ENCODE peak calls at places on chromosomes 7 and 10, in eight cellular contexts. D, S, I, C, U, J, H and R are unnamed samples.

GRCh38 chr10:88616250-88616977 is 29.9 kb downstream of the LIPJ start:
- DNase-seq in I (no peak), U (no peak), J (no peak), H (no peak), S (no peak), D (no peak), C (peak; percentile 5), R (no peak)

GRCh38 chr7:84677386-84677785 is 482.8 kb upstream of the SEMA3A start:
- DNase-seq in J (no peak), D (peak; percentile 10), I (no peak), S (peak; percentile 64), U (no peak), H (no peak), C (peak; percentile 85), R (no peak)

GRCh38 chr10:119297207-119297968 is 90.0 kb downstream of the GRK5 start:
- DNase-seq in I (no peak), J (peak; percentile 64), S (no peak), C (no peak), U (no peak), D (no peak), H (no peak), R (no peak)

GRCh38 chr10:46255696-46256355 is 31.0 kb upstream of the ANTXRL start:
- DNase-seq in D (peak; percentile 41), U (peak; percentile 42), I (no peak), J (peak; percentile 12), S (peak; percentile 20), H (peak; percentile 76), C (peak; percentile 24), R (no peak)

GRCh38 chr7:13258386-13258785 is 571.0 kb downstream of the ARL4A start:
- DNase-seq in U (no peak), J (no peak), S (no peak), C (no peak), I (no peak), H (no peak), D (no peak), R (no peak)

GRCh38 chr10:111725035-111725434 is 458.5 kb downstream of the GPAM start:
- DNase-seq in C (no peak), U (no peak), I (no peak), D (no peak), J (no peak), H (no peak), S (no peak), R (no peak)

GRCh38 chr10:59854571-59854970 is 51.8 kb downstream of the CCDC6 start:
- DNase-seq in U (no peak), D (no peak), J (no peak), S (no peak), C (no peak), H (no peak), I (no peak), R (no peak)

GRCh38 chr7:141928147-141928894 is 12.1 kb downstream of the OR9A4 start:
- DNase-seq in S (no peak), H (no peak), J (no peak), C (no peak), I (no peak), D (no peak), U (no peak), R (no peak)

GRCh38 chr10:77478248-77478963 is 159.2 kb downstream of the KCNMA1 start:
- DNase-seq in D (peak; percentile 92), U (no peak), H (no peak), C (peak; percentile 94), J (peak; percentile 96), I (peak; percentile 51), S (peak; percentile 37), R (peak; percentile 89)

GRCh38 chr10:79502561-79503309 is 9.6 kb upstream of the EIF5AL1 start:
- DNase-seq in S (no peak), I (no peak), D (no peak), U (no peak), C (no peak), J (no peak), H (no peak), R (no peak)

GRCh38 chr7:68224041-68224534 is 1227.5 kb downstream of the TYW1 start:
- DNase-seq in S (no peak), J (no peak), U (no peak), D (no peak), C (no peak), I (no peak), H (no peak), R (no peak)

GRCh38 chr10:51035344-51035743 is 38.9 kb upstream of the PRKG1 start:
- DNase-seq in U (no peak), D (no peak), C (no peak), J (no peak), I (no peak), H (no peak), S (no peak), R (no peak)

GRCh38 chr10:48439581-48440041 is 133.1 kb downstream of the MAPK8 start:
- DNase-seq in I (no peak), U (no peak), H (peak; percentile 72), D (peak; percentile 51), S (peak; percentile 34), J (peak; percentile 27), C (peak; percentile 44), R (peak; percentile 35)

GRCh38 chr10:44384601-44385422 is at the start of gene CXCL12:
- DNase-seq in C (peak; percentile 41), D (peak; percentile 42), H (no peak), I (no peak), S (peak; percentile 40), J (peak; percentile 44), U (no peak), R (peak; percentile 18)

GRCh38 chr7:127997226-127997922 is 33.9 kb downstream of the LRRC4 start:
- DNase-seq in C (peak; percentile 69), D (no peak), I (no peak), H (no peak), S (peak; percentile 16), J (peak; percentile 18), U (no peak), R (no peak)
- H3K4me3 ChIP-seq in C (no peak overlapping the region), D (no peak overlapping the region), I (no peak overlapping the region), H (no peak overlapping the region), S (no peak overlapping the region), J (no peak overlapping the region), U (no peak overlapping the region), R (no peak overlapping the region)

GRCh38 chr7:102254521-102254920 is 32.1 kb upstream of the SH2B2 start:
- DNase-seq in H (no peak), C (no peak), U (no peak), I (no peak), S (no peak), D (no peak), J (no peak), R (no peak)
- H3K4me3 ChIP-seq in H (no peak overlapping the region), C (no peak overlapping the region), U (no peak overlapping the region), I (no peak overlapping the region), S (no peak overlapping the region), D (no peak overlapping the region), J (no peak overlapping the region), R (no peak overlapping the region)

DNA sequence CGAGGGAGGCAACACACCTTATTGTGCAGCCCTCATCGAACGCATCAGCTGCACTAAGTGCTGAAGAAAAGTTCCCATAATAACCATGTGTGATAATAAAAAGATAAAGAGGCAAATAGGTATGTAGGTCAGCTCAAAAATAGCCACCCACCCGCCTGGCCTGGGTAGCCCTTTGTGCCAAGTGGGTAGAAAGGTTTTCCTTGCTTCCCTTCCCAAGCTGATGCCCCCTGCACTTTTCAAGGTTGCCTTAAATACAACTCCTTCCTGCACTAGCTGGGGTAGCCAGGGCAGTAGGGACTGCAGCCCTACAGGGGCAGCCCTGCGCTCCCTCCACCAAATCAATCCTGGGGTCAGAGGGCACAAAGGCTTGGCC is 13.5 kb upstream of the DDIT4 start:
- DNase-seq in C (no peak), I (no peak), S (peak; percentile 14), H (no peak), J (no peak), D (no peak), U (no peak), R (no peak)
- H3K4me3 ChIP-seq in C (no peak overlapping the region), I (peak overlapping the region; percentile 42), S (no peak overlapping the region), H (no peak overlapping the region), J (no peak overlapping the region), D (no peak overlapping the region), U (peak overlapping the region; percentile 52), R (no peak overlapping the region)

GRCh38 chr7:115635367-115635766 is 395.2 kb downstream of the TFEC start:
- DNase-seq in J (peak; percentile 36), C (peak; percentile 80), U (no peak), I (no peak), D (peak; percentile 24), H (no peak), S (peak; percentile 3), R (no peak)
- H3K4me3 ChIP-seq in J (no peak overlapping the region), C (no peak overlapping the region), U (no peak overlapping the region), I (no peak overlapping the region), D (no peak overlapping the region), H (no peak overlapping the region), S (no peak overlapping the region), R (no peak overlapping the region)

DNA sequence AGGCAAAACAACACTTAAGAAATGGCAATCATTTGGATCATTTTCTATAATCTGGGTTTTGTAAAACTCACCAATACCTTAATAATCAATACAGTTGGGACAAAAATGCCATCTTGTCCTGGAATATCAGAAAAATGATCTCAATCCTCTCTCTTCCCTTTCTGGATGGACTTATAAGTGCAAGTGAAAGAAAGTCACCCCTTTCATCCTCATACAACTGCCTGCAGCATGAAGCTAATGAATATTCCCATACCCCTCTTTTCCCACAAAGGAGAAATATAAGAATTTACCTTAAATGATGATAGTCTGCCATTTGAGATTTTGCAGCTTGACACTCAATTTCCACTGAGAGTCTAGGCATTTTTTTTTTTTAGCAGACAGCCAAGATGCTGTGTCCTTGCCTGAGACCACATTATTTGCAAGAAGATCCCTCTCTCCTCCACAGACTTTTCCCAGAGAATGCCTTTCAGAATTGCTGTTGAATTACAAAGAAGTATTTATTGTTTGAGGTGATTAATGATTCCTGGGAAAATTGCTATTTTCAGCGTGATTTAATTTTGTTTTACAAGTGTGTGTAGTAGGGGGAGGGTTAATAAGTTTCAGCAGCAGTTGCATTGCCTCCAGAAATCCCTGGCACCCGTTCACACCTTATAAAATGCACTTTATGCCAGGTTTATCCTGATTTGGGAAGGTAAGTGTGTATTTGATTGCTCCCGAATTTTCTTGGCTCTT is 3.8 kb downstream of the HOXA4 start:
- DNase-seq in I (no peak), S (no peak), H (no peak), D (no peak), U (no peak), C (no peak), J (no peak), R (no peak)
- H3K4me3 ChIP-seq in I (no peak overlapping the region), S (no peak overlapping the region), H (no peak overlapping the region), D (no peak overlapping the region), U (no peak overlapping the region), C (no peak overlapping the region), J (no peak overlapping the region), R (no peak overlapping the region)